ENCODE peak calls at places on chromosomes 3 and 15, in seven cellular contexts. One of them, this sample, is unnamed.

GRCh38 chr3:69967156-69967555 is 32.4 kb upstream of the SAMMSON start:
- DNase-seq in ELR: no peak
- DNase-seq in COR-L47: no peak
- DNase-seq in stimulated activated CD4-positive, alpha-beta T cell treated with anti-CD3 and anti-CD28 coated beads, Interleukin-12 subunit alpha, Interleukin-12 subunit beta, amount 100 ng/mL, for 4 hours: no peak
- DNase-seq in bronchial epithelial cell: no peak
- DNase-seq in LoVo: no peak
- DNase-seq in kidney: no peak
- DNase-seq in this sample: no peak

GRCh38 chr3:186844908-186845307 is 2.4 kb downstream of the ADIPOQ start:
- DNase-seq in ELR: no peak
- DNase-seq in COR-L47: no peak
- DNase-seq in stimulated activated CD4-positive, alpha-beta T cell treated with anti-CD3 and anti-CD28 coated beads, Interleukin-12 subunit alpha, Interleukin-12 subunit beta, amount 100 ng/mL, for 4 hours: no peak
- DNase-seq in bronchial epithelial cell: no peak
- DNase-seq in LoVo: no peak
- DNase-seq in kidney: no peak
- DNase-seq in this sample: no peak

GRCh38 chr3:20843037-20843436 is 657.0 kb upstream of the SGO1 start:
- DNase-seq in ELR: no peak
- DNase-seq in COR-L47: no peak
- DNase-seq in stimulated activated CD4-positive, alpha-beta T cell treated with anti-CD3 and anti-CD28 coated beads, Interleukin-12 subunit alpha, Interleukin-12 subunit beta, amount 100 ng/mL, for 4 hours: no peak
- DNase-seq in bronchial epithelial cell: no peak
- DNase-seq in LoVo: no peak
- DNase-seq in kidney: no peak
- DNase-seq in this sample: no peak

GRCh38 chr15:32107477-32108080 is 77.3 kb downstream of the CHRNA7 start:
- DNase-seq in ELR: no peak
- DNase-seq in COR-L47: no peak
- DNase-seq in stimulated activated CD4-positive, alpha-beta T cell treated with anti-CD3 and anti-CD28 coated beads, Interleukin-12 subunit alpha, Interleukin-12 subunit beta, amount 100 ng/mL, for 4 hours: no peak
- DNase-seq in bronchial epithelial cell: no peak
- DNase-seq in LoVo: no peak
- DNase-seq in kidney: no peak
- DNase-seq in this sample: no peak

GRCh38 chr15:52288051-52288942 is 7.3 kb downstream of the MYO5C start:
- DNase-seq in ELR: no peak
- DNase-seq in COR-L47: peak; percentile 6
- DNase-seq in stimulated activated CD4-positive, alpha-beta T cell treated with anti-CD3 and anti-CD28 coated beads, Interleukin-12 subunit alpha, Interleukin-12 subunit beta, amount 100 ng/mL, for 4 hours: no peak
- DNase-seq in bronchial epithelial cell: peak; percentile 98
- DNase-seq in LoVo: peak; percentile 94
- DNase-seq in kidney: no peak
- DNase-seq in this sample: no peak

GRCh38 chr15:71469393-71469792 is 341.0 kb upstream of the NR2E3 start:
- DNase-seq in ELR: no peak
- DNase-seq in COR-L47: no peak
- DNase-seq in stimulated activated CD4-positive, alpha-beta T cell treated with anti-CD3 and anti-CD28 coated beads, Interleukin-12 subunit alpha, Interleukin-12 subunit beta, amount 100 ng/mL, for 4 hours: no peak
- DNase-seq in bronchial epithelial cell: no peak
- DNase-seq in LoVo: no peak
- DNase-seq in kidney: no peak
- DNase-seq in this sample: no peak

GRCh38 chr3:81749285-81749684 is 12.2 kb downstream of the GBE1 start:
- DNase-seq in ELR: peak; percentile 43
- DNase-seq in COR-L47: no peak
- DNase-seq in stimulated activated CD4-positive, alpha-beta T cell treated with anti-CD3 and anti-CD28 coated beads, Interleukin-12 subunit alpha, Interleukin-12 subunit beta, amount 100 ng/mL, for 4 hours: no peak
- DNase-seq in bronchial epithelial cell: no peak
- DNase-seq in LoVo: no peak
- DNase-seq in kidney: no peak
- DNase-seq in this sample: no peak

GRCh38 chr15:56149071-56149470 is 94.6 kb downstream of the RFX7 start:
- DNase-seq in ELR: no peak
- DNase-seq in COR-L47: no peak
- DNase-seq in stimulated activated CD4-positive, alpha-beta T cell treated with anti-CD3 and anti-CD28 coated beads, Interleukin-12 subunit alpha, Interleukin-12 subunit beta, amount 100 ng/mL, for 4 hours: no peak
- DNase-seq in bronchial epithelial cell: no peak
- DNase-seq in LoVo: no peak
- DNase-seq in kidney: no peak
- DNase-seq in this sample: no peak

GRCh38 chr15:63495780-63496179 is 8.6 kb upstream of the USP3 start:
- DNase-seq in ELR: no peak
- DNase-seq in COR-L47: no peak
- DNase-seq in stimulated activated CD4-positive, alpha-beta T cell treated with anti-CD3 and anti-CD28 coated beads, Interleukin-12 subunit alpha, Interleukin-12 subunit beta, amount 100 ng/mL, for 4 hours: no peak
- DNase-seq in bronchial epithelial cell: no peak
- DNase-seq in LoVo: no peak
- DNase-seq in kidney: no peak
- DNase-seq in this sample: no peak

GRCh38 chr3:45647148-45647619 is 42.0 kb upstream of the SACM1L start:
- DNase-seq in ELR: peak; percentile 94
- DNase-seq in COR-L47: no peak
- DNase-seq in stimulated activated CD4-positive, alpha-beta T cell treated with anti-CD3 and anti-CD28 coated beads, Interleukin-12 subunit alpha, Interleukin-12 subunit beta, amount 100 ng/mL, for 4 hours: no peak
- DNase-seq in bronchial epithelial cell: peak; percentile 93
- DNase-seq in LoVo: peak; percentile 50
- DNase-seq in kidney: no peak
- DNase-seq in this sample: no peak

GRCh38 chr15:89021224-89021623 is 67.0 kb upstream of the ABHD2 start:
- DNase-seq in ELR: no peak
- DNase-seq in COR-L47: no peak
- DNase-seq in stimulated activated CD4-positive, alpha-beta T cell treated with anti-CD3 and anti-CD28 coated beads, Interleukin-12 subunit alpha, Interleukin-12 subunit beta, amount 100 ng/mL, for 4 hours: no peak
- DNase-seq in bronchial epithelial cell: no peak
- DNase-seq in LoVo: no peak
- DNase-seq in kidney: no peak
- DNase-seq in this sample: no peak

GRCh38 chr3:54563661-54564200 is 364.1 kb downstream of the LRTM1 start:
- DNase-seq in ELR: no peak
- DNase-seq in COR-L47: peak; percentile 4
- DNase-seq in stimulated activated CD4-positive, alpha-beta T cell treated with anti-CD3 and anti-CD28 coated beads, Interleukin-12 subunit alpha, Interleukin-12 subunit beta, amount 100 ng/mL, for 4 hours: no peak
- DNase-seq in bronchial epithelial cell: no peak
- DNase-seq in LoVo: no peak
- DNase-seq in kidney: no peak
- DNase-seq in this sample: no peak

GRCh38 chr3:78872195-78872594 is 895.6 kb downstream of the ROBO1 start:
- DNase-seq in ELR: no peak
- DNase-seq in COR-L47: no peak
- DNase-seq in stimulated activated CD4-positive, alpha-beta T cell treated with anti-CD3 and anti-CD28 coated beads, Interleukin-12 subunit alpha, Interleukin-12 subunit beta, amount 100 ng/mL, for 4 hours: no peak
- DNase-seq in bronchial epithelial cell: no peak
- DNase-seq in LoVo: no peak
- DNase-seq in kidney: no peak
- DNase-seq in this sample: no peak

GRCh38 chr3:30435950-30436349 is 170.5 kb upstream of the TGFBR2 start:
- DNase-seq in ELR: no peak
- DNase-seq in COR-L47: no peak
- DNase-seq in stimulated activated CD4-positive, alpha-beta T cell treated with anti-CD3 and anti-CD28 coated beads, Interleukin-12 subunit alpha, Interleukin-12 subunit beta, amount 100 ng/mL, for 4 hours: no peak
- DNase-seq in bronchial epithelial cell: no peak
- DNase-seq in LoVo: no peak
- DNase-seq in kidney: no peak
- DNase-seq in this sample: no peak

GRCh38 chr15:51737538-51738305 is at the start of gene LYSMD2:
- DNase-seq in ELR: peak; percentile 72
- DNase-seq in COR-L47: peak; percentile 60
- DNase-seq in stimulated activated CD4-positive, alpha-beta T cell treated with anti-CD3 and anti-CD28 coated beads, Interleukin-12 subunit alpha, Interleukin-12 subunit beta, amount 100 ng/mL, for 4 hours: peak; percentile 71
- DNase-seq in bronchial epithelial cell: no peak
- DNase-seq in LoVo: peak; percentile 78
- DNase-seq in kidney: peak; percentile 94
- DNase-seq in this sample: peak; percentile 47

GRCh38 chr3:119360046-119360445 is 65.9 kb downstream of the ARHGAP31 start:
- DNase-seq in ELR: no peak
- DNase-seq in COR-L47: no peak
- DNase-seq in stimulated activated CD4-positive, alpha-beta T cell treated with anti-CD3 and anti-CD28 coated beads, Interleukin-12 subunit alpha, Interleukin-12 subunit beta, amount 100 ng/mL, for 4 hours: no peak
- DNase-seq in bronchial epithelial cell: no peak
- DNase-seq in LoVo: no peak
- DNase-seq in kidney: no peak
- DNase-seq in this sample: no peak

GRCh38 chr3:64684715-64685261 is 3.0 kb downstream of the ADAMTS9 start:
- DNase-seq in ELR: no peak
- DNase-seq in COR-L47: no peak
- DNase-seq in stimulated activated CD4-positive, alpha-beta T cell treated with anti-CD3 and anti-CD28 coated beads, Interleukin-12 subunit alpha, Interleukin-12 subunit beta, amount 100 ng/mL, for 4 hours: no peak
- DNase-seq in bronchial epithelial cell: no peak
- DNase-seq in LoVo: no peak
- DNase-seq in kidney: peak; percentile 87
- DNase-seq in this sample: peak; percentile 4

GRCh38 chr3:186287723-186288122 is 74.3 kb downstream of the DGKG start:
- DNase-seq in ELR: peak; percentile 65
- DNase-seq in COR-L47: no peak
- DNase-seq in stimulated activated CD4-positive, alpha-beta T cell treated with anti-CD3 and anti-CD28 coated beads, Interleukin-12 subunit alpha, Interleukin-12 subunit beta, amount 100 ng/mL, for 4 hours: no peak
- DNase-seq in bronchial epithelial cell: peak; percentile 21
- DNase-seq in LoVo: no peak
- DNase-seq in kidney: no peak
- DNase-seq in this sample: no peak

GRCh38 chr3:129740120-129740519 is 133.6 kb upstream of the PLXND1 start:
- DNase-seq in ELR: no peak
- DNase-seq in COR-L47: no peak
- DNase-seq in stimulated activated CD4-positive, alpha-beta T cell treated with anti-CD3 and anti-CD28 coated beads, Interleukin-12 subunit alpha, Interleukin-12 subunit beta, amount 100 ng/mL, for 4 hours: no peak
- DNase-seq in bronchial epithelial cell: no peak
- DNase-seq in LoVo: no peak
- DNase-seq in kidney: no peak
- DNase-seq in this sample: no peak

GRCh38 chr3:23944861-23945652 is at the start of gene NR1D2:
- DNase-seq in ELR: peak; percentile 81
- DNase-seq in COR-L47: peak; percentile 54
- DNase-seq in stimulated activated CD4-positive, alpha-beta T cell treated with anti-CD3 and anti-CD28 coated beads, Interleukin-12 subunit alpha, Interleukin-12 subunit beta, amount 100 ng/mL, for 4 hours: peak; percentile 76
- DNase-seq in bronchial epithelial cell: peak; percentile 54
- DNase-seq in LoVo: peak; percentile 82
- DNase-seq in kidney: peak; percentile 95
- DNase-seq in this sample: peak; percentile 70

GRCh38 chr3:138898301-138898700 is 48.6 kb downstream of the FOXL2 start:
- DNase-seq in ELR: no peak
- DNase-seq in COR-L47: no peak
- DNase-seq in stimulated activated CD4-positive, alpha-beta T cell treated with anti-CD3 and anti-CD28 coated beads, Interleukin-12 subunit alpha, Interleukin-12 subunit beta, amount 100 ng/mL, for 4 hours: no peak
- DNase-seq in bronchial epithelial cell: no peak
- DNase-seq in LoVo: peak; percentile 53
- DNase-seq in kidney: no peak
- DNase-seq in this sample: no peak

GRCh38 chr15:93835378-93835777 is 396.0 kb upstream of the MCTP2 start:
- DNase-seq in ELR: no peak
- DNase-seq in COR-L47: no peak
- DNase-seq in stimulated activated CD4-positive, alpha-beta T cell treated with anti-CD3 and anti-CD28 coated beads, Interleukin-12 subunit alpha, Interleukin-12 subunit beta, amount 100 ng/mL, for 4 hours: no peak
- DNase-seq in bronchial epithelial cell: peak; percentile 12
- DNase-seq in LoVo: no peak
- DNase-seq in kidney: no peak
- DNase-seq in this sample: no peak

GRCh38 chr3:46990573-46991374 is 11.3 kb downstream of the NBEAL2 start:
- DNase-seq in ELR: no peak
- DNase-seq in COR-L47: no peak
- DNase-seq in stimulated activated CD4-positive, alpha-beta T cell treated with anti-CD3 and anti-CD28 coated beads, Interleukin-12 subunit alpha, Interleukin-12 subunit beta, amount 100 ng/mL, for 4 hours: no peak
- DNase-seq in bronchial epithelial cell: no peak
- DNase-seq in LoVo: no peak
- DNase-seq in kidney: peak; percentile 74
- DNase-seq in this sample: no peak

GRCh38 chr15:34360298-34360697 is 6.7 kb downstream of the LPCAT4 start:
- DNase-seq in ELR: peak; percentile 40
- DNase-seq in COR-L47: no peak
- DNase-seq in stimulated activated CD4-positive, alpha-beta T cell treated with anti-CD3 and anti-CD28 coated beads, Interleukin-12 subunit alpha, Interleukin-12 subunit beta, amount 100 ng/mL, for 4 hours: no peak
- DNase-seq in bronchial epithelial cell: peak; percentile 80
- DNase-seq in LoVo: no peak
- DNase-seq in kidney: no peak
- DNase-seq in this sample: no peak

GRCh38 chr15:71443538-71443937 is 328.3 kb downstream of the THSD4 start:
- DNase-seq in ELR: peak; percentile 66
- DNase-seq in COR-L47: peak; percentile 17
- DNase-seq in stimulated activated CD4-positive, alpha-beta T cell treated with anti-CD3 and anti-CD28 coated beads, Interleukin-12 subunit alpha, Interleukin-12 subunit beta, amount 100 ng/mL, for 4 hours: peak; percentile 24
- DNase-seq in bronchial epithelial cell: peak; percentile 51
- DNase-seq in LoVo: peak; percentile 72
- DNase-seq in kidney: no peak
- DNase-seq in this sample: peak; percentile 65

GRCh38 chr15:48693474-48693873 is 48.0 kb upstream of the FBN1 start:
- DNase-seq in ELR: peak; percentile 72
- DNase-seq in COR-L47: no peak
- DNase-seq in stimulated activated CD4-positive, alpha-beta T cell treated with anti-CD3 and anti-CD28 coated beads, Interleukin-12 subunit alpha, Interleukin-12 subunit beta, amount 100 ng/mL, for 4 hours: no peak
- DNase-seq in bronchial epithelial cell: peak; percentile 38
- DNase-seq in LoVo: no peak
- DNase-seq in kidney: no peak
- DNase-seq in this sample: no peak

GRCh38 chr3:179961081-179962078 is 75.4 kb downstream of the PEX5L start:
- DNase-seq in ELR: no peak
- DNase-seq in COR-L47: peak; percentile 71
- DNase-seq in stimulated activated CD4-positive, alpha-beta T cell treated with anti-CD3 and anti-CD28 coated beads, Interleukin-12 subunit alpha, Interleukin-12 subunit beta, amount 100 ng/mL, for 4 hours: no peak
- DNase-seq in bronchial epithelial cell: no peak
- DNase-seq in LoVo: no peak
- DNase-seq in kidney: no peak
- DNase-seq in this sample: no peak

GRCh38 chr3:115146032-115146417 is 1.1 kb downstream of the ZBTB20 start:
- DNase-seq in ELR: peak; percentile 86
- DNase-seq in COR-L47: peak; percentile 67
- DNase-seq in stimulated activated CD4-positive, alpha-beta T cell treated with anti-CD3 and anti-CD28 coated beads, Interleukin-12 subunit alpha, Interleukin-12 subunit beta, amount 100 ng/mL, for 4 hours: peak; percentile 21
- DNase-seq in bronchial epithelial cell: peak; percentile 79
- DNase-seq in LoVo: peak; percentile 56
- DNase-seq in kidney: no peak
- DNase-seq in this sample: peak; percentile 22

This sample was measured in neural crest cell.